ENCODE peak calls at places on chromosomes 2 and 18, in eight cellular contexts. I, O, J, N, V, T, F and H are unnamed samples.

GRCh38 chr2:111984213-111984604 is 70.9 kb upstream of the TMEM87B start:
- DNase-seq in T (no peak), O (no peak), F (peak), N (no peak), V (no peak), J (no peak), I (no peak), H (no peak)

GRCh38 chr2:191321861-191322662 is 76.9 kb downstream of the MYO1B start:
- DNase-seq in V (no peak), N (no peak), J (no peak), F (peak), O (no peak), I (no peak), T (no peak), H (no peak)

GRCh38 chr2:142863485-142863921 is 14.0 kb upstream of the KYNU start:
- DNase-seq in V (no peak), N (no peak), J (no peak), T (no peak), I (no peak), O (no peak), F (peak), H (no peak)

GRCh38 chr2:51103205-51103604 is 71.3 kb upstream of the NRXN1 start:
- DNase-seq in V (no peak), J (peak), O (no peak), N (no peak), I (peak), F (peak), T (no peak), H (no peak)

GRCh38 chr2:197229509-197230458 is 80.8 kb downstream of the ANKRD44 start:
- DNase-seq in O (no peak), I (no peak), J (no peak), T (no peak), V (peak), F (peak), N (no peak), H (no peak)

GRCh38 chr18:57208056-57208455 is 61.2 kb downstream of the BOD1L2 start:
- DNase-seq in J (no peak), F (no peak), N (no peak), O (no peak), V (no peak), T (no peak), I (no peak), H (no peak)

GRCh38 chr2:106192752-106193490 is 1.2 kb downstream of the UXS1 start:
- DNase-seq in F (peak), O (no peak), N (peak), V (peak), T (no peak), J (peak), I (peak), H (no peak)

GRCh38 chr2:24329700-24330099 is 30.6 kb downstream of the ITSN2 start:
- DNase-seq in J (no peak), I (no peak), V (no peak), F (no peak), T (no peak), N (no peak), O (no peak), H (no peak)

GRCh38 chr2:134736167-134736885 is 17.5 kb upstream of the TMEM163 start:
- DNase-seq in O (no peak), V (peak), I (peak), T (no peak), J (no peak), F (peak), N (no peak), H (no peak)

GRCh38 chr2:240778426-240778825 is 41.6 kb downstream of the KIF1A start:
- DNase-seq in I (no peak), N (no peak), F (no peak), V (no peak), O (no peak), J (no peak), T (no peak), H (no peak)

GRCh38 chr2:162243305-162243693 is at the start of gene FAP:
- DNase-seq in J (no peak), F (no peak), V (peak), I (no peak), T (no peak), N (peak), O (no peak), H (peak)

GRCh38 chr2:202965810-202966454 is 48.7 kb upstream of the NBEAL1 start:
- DNase-seq in N (no peak), F (peak), J (no peak), T (no peak), O (no peak), V (no peak), I (peak), H (peak)

GRCh38 chr2:127570282-127571250 is 35.1 kb downstream of the MYO7B start:
- DNase-seq in F (no peak), I (no peak), N (peak), J (peak), O (peak), T (peak), V (no peak), H (no peak)

GRCh38 chr2:237256845-237257244 is 157.1 kb downstream of the COL6A3 start:
- DNase-seq in I (no peak), T (no peak), N (peak), J (no peak), F (peak), O (peak), V (no peak), H (no peak)

GRCh38 chr2:237260032-237260431 is 153.9 kb downstream of the COL6A3 start:
- DNase-seq in T (no peak), N (no peak), V (no peak), F (no peak), I (no peak), O (no peak), J (no peak), H (no peak)

GRCh38 chr2:237257471-237257951 is 156.5 kb downstream of the COL6A3 start:
- DNase-seq in O (no peak), F (no peak), J (peak), I (no peak), V (no peak), T (no peak), N (no peak), H (peak)

GRCh38 chr2:237259201-237259600 is 154.8 kb downstream of the COL6A3 start:
- DNase-seq in I (no peak), N (no peak), T (no peak), J (no peak), F (no peak), V (no peak), O (no peak), H (no peak)

GRCh38 chr2:237258146-237258545 is 155.8 kb downstream of the COL6A3 start:
- DNase-seq in V (no peak), F (no peak), I (no peak), N (no peak), J (no peak), O (no peak), T (no peak), H (no peak)
- TF ChIP-seq CTCF in V (no peak), F (peak), I (no peak), N (no peak), J (no peak), O (peak), T (no peak), H (peak)

DNA sequence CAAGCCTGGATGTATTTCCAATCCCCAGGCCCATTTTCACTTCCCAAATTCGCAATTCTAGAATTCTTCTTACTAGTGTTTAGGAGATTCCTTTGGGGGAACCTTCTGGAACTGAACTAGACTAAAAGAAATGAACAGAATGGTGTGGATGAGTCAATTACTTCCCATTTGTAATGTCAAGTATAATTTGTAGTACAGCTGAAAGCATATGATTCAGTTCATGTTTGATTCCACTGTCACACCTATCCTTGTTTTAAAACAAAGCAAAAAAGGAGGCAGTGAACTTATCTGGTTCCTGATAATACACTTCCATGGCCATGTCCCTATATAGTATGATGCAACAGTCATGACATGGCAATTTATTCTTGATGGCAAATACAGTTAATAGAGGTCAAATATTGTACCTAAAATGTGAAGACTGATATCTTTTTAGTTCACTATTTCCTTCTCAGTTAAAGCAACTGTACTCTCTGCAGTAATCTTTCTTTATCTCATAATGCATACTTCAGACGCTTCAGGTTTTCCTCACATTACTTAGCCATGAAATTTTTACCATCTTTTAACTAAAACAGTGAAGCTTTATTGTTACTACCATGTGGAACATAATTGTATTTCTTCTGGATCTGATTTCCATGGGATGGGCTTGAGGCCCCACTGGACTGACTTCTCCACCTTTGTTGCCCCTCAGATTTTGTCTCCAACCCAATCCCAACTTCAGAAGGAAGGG is 1.9 kb downstream of the IDH1 start:
- DNase-seq in J (no peak), N (no peak), V (no peak), T (no peak), F (no peak), O (no peak), I (no peak), H (no peak)
- H3K4me3 ChIP-seq in J (peak), N (no peak), V (peak), T (peak), F (peak), O (peak), I (no peak), H (peak)

GRCh38 chr2:16032282-16033031 is 92.1 kb downstream of the MYCN start:
- DNase-seq in V (no peak), O (no peak), N (no peak), J (no peak), F (no peak), I (no peak), T (no peak), H (no peak)

GRCh38 chr2:16034975-16035746 is 94.8 kb downstream of the MYCN start:
- DNase-seq in T (no peak), N (no peak), F (no peak), O (no peak), V (no peak), J (no peak), I (no peak), H (no peak)

GRCh38 chr2:16033032-16033293 is 92.6 kb downstream of the MYCN start:
- DNase-seq in F (no peak), V (no peak), J (no peak), N (no peak), I (no peak), O (no peak), T (no peak), H (no peak)

GRCh38 chr2:16035747-16036745 is 95.7 kb downstream of the MYCN start:
- DNase-seq in V (no peak), T (no peak), F (no peak), O (no peak), N (no peak), I (no peak), J (no peak), H (no peak)

GRCh38 chr2:16034151-16034974 is 94.0 kb downstream of the MYCN start:
- DNase-seq in N (no peak), I (no peak), F (no peak), J (no peak), T (no peak), V (no peak), O (no peak), H (no peak)
- TF ChIP-seq CTCF in N (no peak), I (peak), F (peak), J (no peak), T (no peak), V (no peak), O (no peak), H (no peak)

DNA sequence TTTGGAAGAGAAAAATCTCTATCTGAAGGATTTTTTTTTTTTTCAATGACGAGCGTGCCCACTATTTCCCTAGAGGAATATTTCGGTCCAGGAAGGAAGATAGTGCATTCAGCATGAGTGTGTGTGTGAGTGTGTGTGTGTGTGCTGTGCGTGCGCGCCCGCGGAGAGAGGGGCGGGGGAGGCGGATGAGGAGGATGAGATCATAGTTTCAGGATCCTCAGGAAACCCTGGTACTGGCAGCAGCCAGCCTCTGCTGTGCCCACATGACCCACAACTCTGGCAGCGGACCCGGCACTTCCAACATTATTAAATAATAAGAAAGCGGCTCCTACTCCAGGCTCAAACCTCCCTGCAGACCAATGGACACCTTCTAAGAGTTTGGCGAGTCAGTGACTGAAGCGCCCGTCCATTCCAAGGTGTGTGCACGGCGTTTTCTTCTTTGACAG is 217.0 kb upstream of the DTNA start:
- DNase-seq in N (peak), O (peak), F (peak), I (peak), T (peak), J (peak), V (no peak), H (peak)
- H3K4me3 ChIP-seq in N (peak), O (peak), F (peak), I (peak), T (peak), J (peak), V (peak), H (peak)